ENCODE peak calls at places on chromosomes 1 and 21, in seven cellular contexts. One of them, this sample, is unnamed.

GRCh38 chr21:24552491-24552890 is 1054.8 kb downstream of the MRPL39 start:
- DNase-seq in endothelial cell: no peak
- DNase-seq in adrenal gland: no peak
- DNase-seq in endodermal cell: no peak
- DNase-seq in cardiac fibroblast: no peak
- DNase-seq in dorsolateral prefrontal cortex: no peak
- DNase-seq in kidney: no peak
- DNase-seq in this sample: no peak

GRCh38 chr1:153985341-153985912 is 712 bp downstream of the RAB13 start:
- DNase-seq in cardiac fibroblast: peak
- DNase-seq in endodermal cell: peak
- DNase-seq in kidney: no peak
- DNase-seq in endothelial cell: no peak
- DNase-seq in adrenal gland: peak
- DNase-seq in dorsolateral prefrontal cortex: no peak
- DNase-seq in this sample: no peak

GRCh38 chr1:222042120-222042519 is 300.2 kb upstream of the DUSP10 start:
- DNase-seq in kidney: no peak
- DNase-seq in cardiac fibroblast: no peak
- DNase-seq in adrenal gland: no peak
- DNase-seq in endothelial cell: no peak
- DNase-seq in endodermal cell: no peak
- DNase-seq in dorsolateral prefrontal cortex: no peak
- DNase-seq in this sample: no peak

GRCh38 chr1:40185951-40186864 is 25.0 kb downstream of the RLF start:
- DNase-seq in dorsolateral prefrontal cortex: no peak
- DNase-seq in endothelial cell: no peak
- DNase-seq in adrenal gland: no peak
- DNase-seq in kidney: no peak
- DNase-seq in endodermal cell: no peak
- DNase-seq in cardiac fibroblast: peak
- DNase-seq in this sample: no peak

GRCh38 chr1:230140221-230141001 is 73.4 kb downstream of the GALNT2 start:
- DNase-seq in endothelial cell: peak
- DNase-seq in kidney: no peak
- DNase-seq in dorsolateral prefrontal cortex: no peak
- DNase-seq in endodermal cell: no peak
- DNase-seq in adrenal gland: no peak
- DNase-seq in cardiac fibroblast: peak
- DNase-seq in this sample: no peak

GRCh38 chr1:101741910-101742309 is 254.8 kb downstream of the OLFM3 start:
- DNase-seq in endodermal cell: peak
- DNase-seq in dorsolateral prefrontal cortex: no peak
- DNase-seq in endothelial cell: no peak
- DNase-seq in adrenal gland: no peak
- DNase-seq in kidney: no peak
- DNase-seq in cardiac fibroblast: no peak
- DNase-seq in this sample: no peak

GRCh38 chr1:109185357-109185756 is 28.4 kb upstream of the SARS1 start:
- DNase-seq in endodermal cell: no peak
- DNase-seq in dorsolateral prefrontal cortex: no peak
- DNase-seq in adrenal gland: no peak
- DNase-seq in endothelial cell: no peak
- DNase-seq in kidney: no peak
- DNase-seq in cardiac fibroblast: peak
- DNase-seq in this sample: no peak

GRCh38 chr1:110134050-110134595 is 16.2 kb upstream of the SLC6A17 start:
- DNase-seq in adrenal gland: no peak
- DNase-seq in endodermal cell: no peak
- DNase-seq in endothelial cell: no peak
- DNase-seq in dorsolateral prefrontal cortex: no peak
- DNase-seq in kidney: no peak
- DNase-seq in cardiac fibroblast: no peak
- DNase-seq in this sample: no peak

GRCh38 chr1:159973350-159973940 is 19.4 kb upstream of the SLAMF9 start:
- DNase-seq in endothelial cell: no peak
- DNase-seq in adrenal gland: no peak
- DNase-seq in dorsolateral prefrontal cortex: no peak
- DNase-seq in endodermal cell: no peak
- DNase-seq in kidney: no peak
- DNase-seq in cardiac fibroblast: no peak
- DNase-seq in this sample: no peak

GRCh38 chr1:158951956-158952355 is 20.6 kb downstream of the PYHIN1 start:
- DNase-seq in cardiac fibroblast: no peak
- DNase-seq in endothelial cell: no peak
- DNase-seq in endodermal cell: peak
- DNase-seq in dorsolateral prefrontal cortex: no peak
- DNase-seq in kidney: peak
- DNase-seq in adrenal gland: no peak
- DNase-seq in this sample: no peak

GRCh38 chr1:96508226-96508625 is 213.4 kb upstream of the PTBP2 start:
- DNase-seq in cardiac fibroblast: no peak
- DNase-seq in endodermal cell: no peak
- DNase-seq in endothelial cell: no peak
- DNase-seq in dorsolateral prefrontal cortex: peak
- DNase-seq in kidney: no peak
- DNase-seq in adrenal gland: no peak
- DNase-seq in this sample: no peak

GRCh38 chr1:115251340-115251748 is 86.7 kb downstream of the NGF start:
- DNase-seq in endodermal cell: no peak
- DNase-seq in adrenal gland: no peak
- DNase-seq in endothelial cell: no peak
- DNase-seq in cardiac fibroblast: peak
- DNase-seq in kidney: no peak
- DNase-seq in dorsolateral prefrontal cortex: no peak
- DNase-seq in this sample: no peak

GRCh38 chr21:44880762-44881585 is 7.5 kb upstream of the PTTG1IP start:
- DNase-seq in adrenal gland: no peak
- DNase-seq in cardiac fibroblast: peak
- DNase-seq in kidney: no peak
- DNase-seq in endothelial cell: no peak
- DNase-seq in dorsolateral prefrontal cortex: no peak
- DNase-seq in endodermal cell: no peak
- DNase-seq in this sample: no peak

GRCh38 chr1:65795311-65795710 is 2.6 kb downstream of the PDE4B start:
- DNase-seq in cardiac fibroblast: no peak
- DNase-seq in endodermal cell: no peak
- DNase-seq in dorsolateral prefrontal cortex: no peak
- DNase-seq in kidney: no peak
- DNase-seq in endothelial cell: no peak
- DNase-seq in adrenal gland: no peak
- DNase-seq in this sample: no peak

GRCh38 chr1:23129846-23130245 is 38.8 kb downstream of the LUZP1 start:
- DNase-seq in cardiac fibroblast: peak
- DNase-seq in endothelial cell: no peak
- DNase-seq in adrenal gland: no peak
- DNase-seq in dorsolateral prefrontal cortex: no peak
- DNase-seq in kidney: no peak
- DNase-seq in endodermal cell: no peak
- DNase-seq in this sample: no peak

GRCh38 chr1:64080947-64081562 is 122.4 kb upstream of the UBE2U start:
- DNase-seq in adrenal gland: peak
- DNase-seq in cardiac fibroblast: peak
- DNase-seq in endodermal cell: no peak
- DNase-seq in endothelial cell: no peak
- DNase-seq in dorsolateral prefrontal cortex: no peak
- DNase-seq in kidney: no peak
- DNase-seq in this sample: no peak

GRCh38 chr1:178126790-178127189 is 32.9 kb downstream of the RASAL2 start:
- DNase-seq in cardiac fibroblast: peak
- DNase-seq in dorsolateral prefrontal cortex: no peak
- DNase-seq in kidney: no peak
- DNase-seq in endothelial cell: no peak
- DNase-seq in adrenal gland: peak
- DNase-seq in endodermal cell: no peak
- DNase-seq in this sample: no peak

GRCh38 chr21:42674351-42674940 is 21.0 kb downstream of the PDE9A start:
- DNase-seq in kidney: peak
- DNase-seq in dorsolateral prefrontal cortex: no peak
- DNase-seq in endodermal cell: peak
- DNase-seq in cardiac fibroblast: peak
- DNase-seq in endothelial cell: peak
- DNase-seq in adrenal gland: no peak
- DNase-seq in this sample: peak

GRCh38 chr1:154961207-154961496 is 430 bp downstream of the PYGO2 start:
- DNase-seq in adrenal gland: no peak
- DNase-seq in dorsolateral prefrontal cortex: no peak
- DNase-seq in endothelial cell: no peak
- DNase-seq in cardiac fibroblast: no peak
- DNase-seq in kidney: no peak
- DNase-seq in endodermal cell: no peak
- DNase-seq in this sample: no peak

GRCh38 chr1:46394108-46394871 is at the start of gene FAAH:
- DNase-seq in endothelial cell: peak
- DNase-seq in adrenal gland: peak
- DNase-seq in cardiac fibroblast: peak
- DNase-seq in dorsolateral prefrontal cortex: peak
- DNase-seq in kidney: peak
- DNase-seq in endodermal cell: peak
- DNase-seq in this sample: peak

GRCh38 chr21:21230672-21231071 is 232.5 kb downstream of the NCAM2 start:
- DNase-seq in adrenal gland: no peak
- DNase-seq in cardiac fibroblast: peak
- DNase-seq in kidney: no peak
- DNase-seq in dorsolateral prefrontal cortex: no peak
- DNase-seq in endothelial cell: no peak
- DNase-seq in endodermal cell: no peak
- DNase-seq in this sample: no peak

GRCh38 chr1:20469406-20470076 is 16.5 kb downstream of the CAMK2N1 start:
- DNase-seq in adrenal gland: no peak
- DNase-seq in cardiac fibroblast: no peak
- DNase-seq in endodermal cell: no peak
- DNase-seq in dorsolateral prefrontal cortex: no peak
- DNase-seq in kidney: no peak
- DNase-seq in endothelial cell: no peak
- DNase-seq in this sample: no peak
- TF ChIP-seq CTCF in adrenal gland: no peak
- TF ChIP-seq CTCF in cardiac fibroblast: no peak
- TF ChIP-seq CTCF in endodermal cell: peak
- TF ChIP-seq CTCF in dorsolateral prefrontal cortex: no peak
- TF ChIP-seq CTCF in kidney: peak
- TF ChIP-seq CTCF in endothelial cell: no peak
- TF ChIP-seq CTCF in this sample: peak

GRCh38 chr21:16945580-16945979 is 567.3 kb upstream of the CXADR start:
- DNase-seq in kidney: no peak
- DNase-seq in dorsolateral prefrontal cortex: no peak
- DNase-seq in endodermal cell: no peak
- DNase-seq in cardiac fibroblast: no peak
- DNase-seq in adrenal gland: no peak
- DNase-seq in endothelial cell: no peak
- DNase-seq in this sample: no peak

GRCh38 chr21:16942703-16943102 is 570.1 kb upstream of the CXADR start:
- DNase-seq in kidney: no peak
- DNase-seq in adrenal gland: peak
- DNase-seq in endothelial cell: peak
- DNase-seq in cardiac fibroblast: peak
- DNase-seq in endodermal cell: peak
- DNase-seq in dorsolateral prefrontal cortex: no peak
- DNase-seq in this sample: no peak
- TF ChIP-seq CTCF in kidney: no peak
- TF ChIP-seq CTCF in adrenal gland: no peak
- TF ChIP-seq CTCF in endothelial cell: no peak
- TF ChIP-seq CTCF in cardiac fibroblast: peak
- TF ChIP-seq CTCF in endodermal cell: peak
- TF ChIP-seq CTCF in dorsolateral prefrontal cortex: no peak
- TF ChIP-seq CTCF in this sample: peak

GRCh38 chr1:86416343-86416742 is 7.6 kb upstream of the CLCA2 start:
- DNase-seq in cardiac fibroblast: no peak
- DNase-seq in kidney: no peak
- DNase-seq in endothelial cell: no peak
- DNase-seq in dorsolateral prefrontal cortex: no peak
- DNase-seq in adrenal gland: peak
- DNase-seq in endodermal cell: no peak
- DNase-seq in this sample: no peak

GRCh38 chr1:86421601-86422280 is 2.2 kb upstream of the CLCA2 start:
- DNase-seq in endodermal cell: no peak
- DNase-seq in dorsolateral prefrontal cortex: no peak
- DNase-seq in cardiac fibroblast: peak
- DNase-seq in endothelial cell: no peak
- DNase-seq in kidney: no peak
- DNase-seq in adrenal gland: peak
- DNase-seq in this sample: no peak

GRCh38 chr1:86423473-86423872 is 498 bp upstream of the CLCA2 start:
- DNase-seq in endodermal cell: no peak
- DNase-seq in dorsolateral prefrontal cortex: no peak
- DNase-seq in cardiac fibroblast: no peak
- DNase-seq in endothelial cell: no peak
- DNase-seq in kidney: no peak
- DNase-seq in adrenal gland: no peak
- DNase-seq in this sample: no peak

GRCh38 chr1:86423873-86424272 is at the start of gene CLCA2:
- DNase-seq in endodermal cell: no peak
- DNase-seq in cardiac fibroblast: no peak
- DNase-seq in dorsolateral prefrontal cortex: no peak
- DNase-seq in endothelial cell: no peak
- DNase-seq in kidney: no peak
- DNase-seq in adrenal gland: no peak
- DNase-seq in this sample: no peak

GRCh38 chr1:86419277-86419903 is 4.6 kb upstream of the CLCA2 start:
- DNase-seq in endothelial cell: no peak
- DNase-seq in endodermal cell: peak
- DNase-seq in kidney: no peak
- DNase-seq in dorsolateral prefrontal cortex: no peak
- DNase-seq in adrenal gland: no peak
- DNase-seq in cardiac fibroblast: peak
- DNase-seq in this sample: no peak
- TF ChIP-seq CTCF in endothelial cell: no peak
- TF ChIP-seq CTCF in endodermal cell: peak
- TF ChIP-seq CTCF in kidney: peak
- TF ChIP-seq CTCF in dorsolateral prefrontal cortex: peak
- TF ChIP-seq CTCF in adrenal gland: no peak
- TF ChIP-seq CTCF in cardiac fibroblast: peak
- TF ChIP-seq CTCF in this sample: peak

DNA sequence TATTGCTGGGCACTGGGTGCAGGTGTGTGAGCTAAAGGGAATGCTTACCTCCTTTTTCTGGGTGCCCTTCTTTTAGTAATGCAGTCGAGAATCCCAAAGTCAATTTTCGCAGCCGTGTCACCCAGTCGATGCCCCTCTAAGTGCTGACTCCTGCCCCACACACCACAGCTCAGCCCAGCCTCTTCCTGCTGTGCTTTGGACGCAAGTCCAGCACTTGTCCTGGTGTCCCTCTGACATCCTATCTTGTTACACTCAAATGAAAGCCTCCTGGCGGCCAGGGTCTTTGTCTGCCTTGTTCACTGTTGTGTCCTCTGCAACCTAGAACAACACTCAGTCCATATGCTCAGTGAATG is 58.5 kb upstream of the RUNX3 start:
- DNase-seq in cardiac fibroblast: no peak
- DNase-seq in dorsolateral prefrontal cortex: peak
- DNase-seq in kidney: peak
- DNase-seq in endodermal cell: no peak
- DNase-seq in adrenal gland: no peak
- DNase-seq in endothelial cell: no peak
- DNase-seq in this sample: no peak
- TF ChIP-seq CTCF in cardiac fibroblast: no peak
- TF ChIP-seq CTCF in dorsolateral prefrontal cortex: no peak
- TF ChIP-seq CTCF in kidney: no peak
- TF ChIP-seq CTCF in endodermal cell: no peak
- TF ChIP-seq CTCF in adrenal gland: no peak
- TF ChIP-seq CTCF in endothelial cell: no peak
- TF ChIP-seq CTCF in this sample: no peak